ENCODE peak calls at places on chromosomes 2 and 18, in ten cellular contexts. One of them, this sample, is unnamed.

GRCh38 chr2:236833501-236834186 is 252.0 kb upstream of the COPS8 start:
- DNase-seq in astrocyte: peak
- DNase-seq in PC-3: peak
- DNase-seq in foreskin fibroblast: no peak
- DNase-seq in ovary: no peak
- DNase-seq in epithelial cell of esophagus: peak
- DNase-seq in lower lobe of right lung: no peak
- DNase-seq in tibial nerve: no peak
- DNase-seq in astrocyte of the spinal cord: peak
- DNase-seq in fibroblast of lung: no peak
- DNase-seq in this sample: no peak

GRCh38 chr2:240906141-240906910 is at the start of gene CROCC2:
- DNase-seq in astrocyte: no peak
- DNase-seq in PC-3: no peak
- DNase-seq in foreskin fibroblast: no peak
- DNase-seq in ovary: no peak
- DNase-seq in epithelial cell of esophagus: no peak
- DNase-seq in lower lobe of right lung: peak
- DNase-seq in tibial nerve: no peak
- DNase-seq in astrocyte of the spinal cord: no peak
- DNase-seq in fibroblast of lung: no peak
- DNase-seq in this sample: no peak

GRCh38 chr2:196592912-196593881 is 46.3 kb upstream of the CCDC150 start:
- DNase-seq in astrocyte: peak
- DNase-seq in PC-3: peak
- DNase-seq in foreskin fibroblast: peak
- DNase-seq in ovary: no peak
- DNase-seq in epithelial cell of esophagus: peak
- DNase-seq in lower lobe of right lung: peak
- DNase-seq in tibial nerve: no peak
- DNase-seq in astrocyte of the spinal cord: peak
- DNase-seq in fibroblast of lung: peak
- DNase-seq in this sample: no peak

GRCh38 chr2:223797811-223798721 is 39.3 kb downstream of the AP1S3 start:
- DNase-seq in astrocyte: peak
- DNase-seq in PC-3: peak
- DNase-seq in foreskin fibroblast: peak
- DNase-seq in ovary: no peak
- DNase-seq in epithelial cell of esophagus: peak
- DNase-seq in lower lobe of right lung: no peak
- DNase-seq in tibial nerve: peak
- DNase-seq in astrocyte of the spinal cord: peak
- DNase-seq in fibroblast of lung: peak
- DNase-seq in this sample: no peak

GRCh38 chr18:23900979-23901378 is 113.6 kb upstream of the TTC39C start:
- DNase-seq in astrocyte: peak
- DNase-seq in PC-3: no peak
- DNase-seq in foreskin fibroblast: no peak
- DNase-seq in ovary: no peak
- DNase-seq in epithelial cell of esophagus: no peak
- DNase-seq in lower lobe of right lung: no peak
- DNase-seq in tibial nerve: no peak
- DNase-seq in astrocyte of the spinal cord: peak
- DNase-seq in fibroblast of lung: no peak
- DNase-seq in this sample: no peak

GRCh38 chr2:233820766-233821105 is 33.6 kb downstream of the HJURP start:
- DNase-seq in astrocyte: no peak
- DNase-seq in PC-3: no peak
- DNase-seq in foreskin fibroblast: no peak
- DNase-seq in ovary: no peak
- DNase-seq in epithelial cell of esophagus: no peak
- DNase-seq in lower lobe of right lung: no peak
- DNase-seq in tibial nerve: no peak
- DNase-seq in astrocyte of the spinal cord: no peak
- DNase-seq in fibroblast of lung: no peak
- DNase-seq in this sample: no peak

GRCh38 chr2:239596298-239596697 is 195.5 kb upstream of the HDAC4 start:
- DNase-seq in astrocyte: no peak
- DNase-seq in PC-3: no peak
- DNase-seq in foreskin fibroblast: no peak
- DNase-seq in ovary: no peak
- DNase-seq in epithelial cell of esophagus: no peak
- DNase-seq in lower lobe of right lung: no peak
- DNase-seq in tibial nerve: no peak
- DNase-seq in astrocyte of the spinal cord: no peak
- DNase-seq in fibroblast of lung: no peak
- DNase-seq in this sample: no peak

GRCh38 chr2:205636549-205636948 is 45.8 kb upstream of the NRP2 start:
- DNase-seq in astrocyte: no peak
- DNase-seq in PC-3: no peak
- DNase-seq in foreskin fibroblast: no peak
- DNase-seq in ovary: no peak
- DNase-seq in epithelial cell of esophagus: no peak
- DNase-seq in lower lobe of right lung: no peak
- DNase-seq in tibial nerve: no peak
- DNase-seq in astrocyte of the spinal cord: no peak
- DNase-seq in fibroblast of lung: no peak
- DNase-seq in this sample: no peak

GRCh38 chr2:6780765-6781274 is 84.9 kb downstream of the CMPK2 start:
- DNase-seq in astrocyte: no peak
- DNase-seq in PC-3: peak
- DNase-seq in foreskin fibroblast: no peak
- DNase-seq in ovary: no peak
- DNase-seq in epithelial cell of esophagus: no peak
- DNase-seq in lower lobe of right lung: peak
- DNase-seq in tibial nerve: peak
- DNase-seq in astrocyte of the spinal cord: peak
- DNase-seq in fibroblast of lung: peak
- DNase-seq in this sample: no peak

GRCh38 chr2:237864940-237865622 is 5.7 kb downstream of the RAMP1 start:
- DNase-seq in astrocyte: peak
- DNase-seq in PC-3: peak
- DNase-seq in foreskin fibroblast: no peak
- DNase-seq in ovary: peak
- DNase-seq in epithelial cell of esophagus: peak
- DNase-seq in lower lobe of right lung: no peak
- DNase-seq in tibial nerve: no peak
- DNase-seq in astrocyte of the spinal cord: peak
- DNase-seq in fibroblast of lung: peak
- DNase-seq in this sample: no peak

GRCh38 chr2:58140508-58141072 is 94.0 kb downstream of the VRK2 start:
- DNase-seq in astrocyte: peak
- DNase-seq in PC-3: no peak
- DNase-seq in foreskin fibroblast: peak
- DNase-seq in ovary: no peak
- DNase-seq in epithelial cell of esophagus: no peak
- DNase-seq in lower lobe of right lung: no peak
- DNase-seq in tibial nerve: no peak
- DNase-seq in astrocyte of the spinal cord: peak
- DNase-seq in fibroblast of lung: peak
- DNase-seq in this sample: peak

DNA sequence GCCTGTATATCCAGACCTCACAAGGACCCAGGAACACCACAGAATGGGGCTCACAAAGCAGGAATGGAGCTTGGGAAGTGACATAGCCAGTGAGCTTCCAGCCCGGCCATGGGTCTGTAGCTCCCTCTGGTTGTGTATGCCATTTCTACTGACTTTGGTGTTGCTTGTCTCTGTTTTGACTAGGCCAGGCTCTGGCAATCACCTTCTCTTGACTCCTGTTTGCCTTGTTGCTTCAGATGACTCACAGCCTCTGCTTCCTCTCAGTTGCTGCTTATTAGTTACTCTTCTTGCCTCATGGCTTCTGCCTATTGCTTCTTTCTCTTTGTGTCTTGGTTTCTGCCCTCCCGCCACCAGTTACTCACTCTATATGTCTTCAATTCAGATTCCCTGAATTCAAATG is 15.8 kb upstream of the IER3IP1 start:
- DNase-seq in astrocyte: no peak
- DNase-seq in PC-3: peak
- DNase-seq in foreskin fibroblast: peak
- DNase-seq in ovary: no peak
- DNase-seq in epithelial cell of esophagus: peak
- DNase-seq in lower lobe of right lung: no peak
- DNase-seq in tibial nerve: no peak
- DNase-seq in astrocyte of the spinal cord: no peak
- DNase-seq in fibroblast of lung: no peak
- DNase-seq in this sample: no peak
- TF ChIP-seq CTCF in astrocyte: no peak
- TF ChIP-seq CTCF in PC-3: no peak
- TF ChIP-seq CTCF in foreskin fibroblast: no peak
- TF ChIP-seq CTCF in ovary: no peak
- TF ChIP-seq CTCF in epithelial cell of esophagus: no peak
- TF ChIP-seq CTCF in lower lobe of right lung: no peak
- TF ChIP-seq CTCF in tibial nerve: no peak
- TF ChIP-seq CTCF in astrocyte of the spinal cord: no peak
- TF ChIP-seq CTCF in fibroblast of lung: no peak
- TF ChIP-seq CTCF in this sample: no peak

GRCh38 chr18:2847341-2848144 is 737 bp downstream of the EMILIN2 start:
- DNase-seq in astrocyte: no peak
- DNase-seq in PC-3: no peak
- DNase-seq in foreskin fibroblast: no peak
- DNase-seq in ovary: peak
- DNase-seq in epithelial cell of esophagus: no peak
- DNase-seq in lower lobe of right lung: peak
- DNase-seq in tibial nerve: peak
- DNase-seq in astrocyte of the spinal cord: peak
- DNase-seq in fibroblast of lung: peak
- DNase-seq in this sample: no peak
- H3K4me3 ChIP-seq in astrocyte: peak
- H3K4me3 ChIP-seq in PC-3: no peak
- H3K4me3 ChIP-seq in foreskin fibroblast: peak
- H3K4me3 ChIP-seq in ovary: peak
- H3K4me3 ChIP-seq in epithelial cell of esophagus: no peak
- H3K4me3 ChIP-seq in lower lobe of right lung: peak
- H3K4me3 ChIP-seq in tibial nerve: peak
- H3K4me3 ChIP-seq in astrocyte of the spinal cord: peak
- H3K4me3 ChIP-seq in fibroblast of lung: peak
- H3K4me3 ChIP-seq in this sample: peak

DNA sequence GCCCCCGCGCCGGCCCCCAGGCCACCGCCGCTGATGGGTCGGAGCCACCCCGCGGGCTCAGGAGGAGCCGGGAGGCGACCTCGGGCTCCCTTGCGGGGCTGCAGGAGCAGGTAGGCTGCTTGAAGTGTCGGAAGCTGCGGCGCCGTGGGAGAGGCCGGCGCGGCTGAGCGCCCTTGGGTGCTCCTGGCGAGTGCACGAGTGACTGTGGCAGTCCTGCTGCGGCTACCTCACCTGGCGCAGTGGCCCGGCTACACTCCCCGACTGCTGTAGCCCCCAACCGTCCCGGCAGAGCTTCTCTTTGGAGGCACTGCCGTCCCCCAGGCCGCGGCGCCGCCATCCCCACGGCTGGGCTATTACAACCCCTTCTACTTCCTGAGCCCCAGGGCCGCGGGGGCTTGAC is 10.0 kb upstream of the LYPD6 start:
- DNase-seq in astrocyte: no peak
- DNase-seq in PC-3: no peak
- DNase-seq in foreskin fibroblast: no peak
- DNase-seq in ovary: no peak
- DNase-seq in epithelial cell of esophagus: no peak
- DNase-seq in lower lobe of right lung: peak
- DNase-seq in tibial nerve: no peak
- DNase-seq in astrocyte of the spinal cord: no peak
- DNase-seq in fibroblast of lung: no peak
- DNase-seq in this sample: no peak
- TF ChIP-seq CTCF in astrocyte: no peak
- TF ChIP-seq CTCF in PC-3: no peak
- TF ChIP-seq CTCF in foreskin fibroblast: no peak
- TF ChIP-seq CTCF in ovary: no peak
- TF ChIP-seq CTCF in epithelial cell of esophagus: no peak
- TF ChIP-seq CTCF in lower lobe of right lung: no peak
- TF ChIP-seq CTCF in tibial nerve: no peak
- TF ChIP-seq CTCF in astrocyte of the spinal cord: no peak
- TF ChIP-seq CTCF in fibroblast of lung: no peak
- TF ChIP-seq CTCF in this sample: no peak

GRCh38 chr2:69798909-69799526 is 30.4 kb upstream of the GMCL1 start:
- DNase-seq in astrocyte: peak
- DNase-seq in PC-3: no peak
- DNase-seq in foreskin fibroblast: no peak
- DNase-seq in ovary: no peak
- DNase-seq in epithelial cell of esophagus: peak
- DNase-seq in lower lobe of right lung: no peak
- DNase-seq in tibial nerve: no peak
- DNase-seq in astrocyte of the spinal cord: peak
- DNase-seq in fibroblast of lung: peak
- DNase-seq in this sample: no peak
- H3K4me3 ChIP-seq in astrocyte: peak
- H3K4me3 ChIP-seq in PC-3: no peak
- H3K4me3 ChIP-seq in foreskin fibroblast: peak
- H3K4me3 ChIP-seq in ovary: peak
- H3K4me3 ChIP-seq in epithelial cell of esophagus: no peak
- H3K4me3 ChIP-seq in lower lobe of right lung: peak
- H3K4me3 ChIP-seq in tibial nerve: peak
- H3K4me3 ChIP-seq in astrocyte of the spinal cord: peak
- H3K4me3 ChIP-seq in fibroblast of lung: no peak
- H3K4me3 ChIP-seq in this sample: peak

GRCh38 chr2:84653302-84653701 is 137.0 kb downstream of the DNAH6 start:
- DNase-seq in astrocyte: no peak
- DNase-seq in PC-3: no peak
- DNase-seq in foreskin fibroblast: no peak
- DNase-seq in ovary: no peak
- DNase-seq in epithelial cell of esophagus: no peak
- DNase-seq in lower lobe of right lung: no peak
- DNase-seq in tibial nerve: no peak
- DNase-seq in astrocyte of the spinal cord: no peak
- DNase-seq in fibroblast of lung: peak
- DNase-seq in this sample: no peak
- TF ChIP-seq CTCF in astrocyte: no peak
- TF ChIP-seq CTCF in PC-3: peak
- TF ChIP-seq CTCF in foreskin fibroblast: no peak
- TF ChIP-seq CTCF in ovary: no peak
- TF ChIP-seq CTCF in epithelial cell of esophagus: no peak
- TF ChIP-seq CTCF in lower lobe of right lung: no peak
- TF ChIP-seq CTCF in tibial nerve: no peak
- TF ChIP-seq CTCF in astrocyte of the spinal cord: no peak
- TF ChIP-seq CTCF in fibroblast of lung: peak
- TF ChIP-seq CTCF in this sample: peak

DNA sequence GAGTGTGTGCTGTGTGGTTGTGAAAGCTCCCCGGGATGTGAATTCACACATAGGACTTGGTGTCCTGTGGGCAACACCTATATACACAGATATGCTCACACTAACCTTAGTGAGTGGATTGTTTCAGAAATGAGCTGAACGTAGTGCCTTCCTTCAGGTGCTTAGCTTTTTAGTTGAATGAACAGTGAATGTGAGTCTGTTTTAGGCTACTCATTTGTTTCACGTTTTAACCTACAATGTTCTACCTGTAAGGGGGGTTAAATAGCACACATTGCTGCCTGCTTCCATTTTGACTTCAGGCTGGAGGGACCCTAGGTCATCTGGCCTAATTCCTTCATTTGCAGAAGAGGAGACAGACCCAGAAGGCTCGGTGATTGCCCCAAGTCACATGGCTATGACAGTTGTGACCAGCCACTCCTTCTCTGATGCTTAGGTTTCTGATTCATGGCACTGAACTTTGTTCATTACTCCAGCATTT is 1.0 kb downstream of the PLEK start:
- DNase-seq in astrocyte: no peak
- DNase-seq in PC-3: no peak
- DNase-seq in foreskin fibroblast: no peak
- DNase-seq in ovary: no peak
- DNase-seq in epithelial cell of esophagus: no peak
- DNase-seq in lower lobe of right lung: no peak
- DNase-seq in tibial nerve: no peak
- DNase-seq in astrocyte of the spinal cord: no peak
- DNase-seq in fibroblast of lung: no peak
- DNase-seq in this sample: no peak
- H3K4me3 ChIP-seq in astrocyte: no peak
- H3K4me3 ChIP-seq in PC-3: no peak
- H3K4me3 ChIP-seq in foreskin fibroblast: no peak
- H3K4me3 ChIP-seq in ovary: no peak
- H3K4me3 ChIP-seq in epithelial cell of esophagus: no peak
- H3K4me3 ChIP-seq in lower lobe of right lung: peak
- H3K4me3 ChIP-seq in tibial nerve: no peak
- H3K4me3 ChIP-seq in astrocyte of the spinal cord: no peak
- H3K4me3 ChIP-seq in fibroblast of lung: no peak
- H3K4me3 ChIP-seq in this sample: no peak

This sample was measured in AG09309.